ENCODE peak calls at places on chromosomes 3 and 15, in eight cellular contexts. One of them, this sample, is unnamed.

GRCh38 chr15:101625980-101626379 is 26.2 kb downstream of the TM2D3 start:
- DNase-seq in right atrium auricular region: no peak
- DNase-seq in uterus: no peak
- DNase-seq in AG04450: no peak
- DNase-seq in left lung: no peak
- DNase-seq in endodermal cell: no peak
- DNase-seq in lung: no peak
- DNase-seq in CD4-positive, alpha-beta T cell: no peak
- DNase-seq in this sample: no peak

GRCh38 chr3:159448902-159449301 is 539.7 kb upstream of the IL12A start:
- DNase-seq in right atrium auricular region: no peak
- DNase-seq in uterus: no peak
- DNase-seq in CD4-positive, alpha-beta T cell: no peak
- DNase-seq in endodermal cell: no peak
- DNase-seq in AG04450: no peak
- DNase-seq in lung: no peak
- DNase-seq in left lung: no peak
- DNase-seq in this sample: no peak

GRCh38 chr15:63915888-63916731 is 82.4 kb upstream of the HERC1 start:
- DNase-seq in endodermal cell: peak
- DNase-seq in uterus: peak
- DNase-seq in CD4-positive, alpha-beta T cell: no peak
- DNase-seq in lung: no peak
- DNase-seq in left lung: no peak
- DNase-seq in AG04450: no peak
- DNase-seq in right atrium auricular region: no peak
- DNase-seq in this sample: no peak

GRCh38 chr3:56775931-56776461 is 25.8 kb downstream of the ARHGEF3 start:
- DNase-seq in AG04450: no peak
- DNase-seq in CD4-positive, alpha-beta T cell: no peak
- DNase-seq in left lung: no peak
- DNase-seq in lung: no peak
- DNase-seq in uterus: no peak
- DNase-seq in right atrium auricular region: no peak
- DNase-seq in endodermal cell: no peak
- DNase-seq in this sample: no peak

GRCh38 chr3:113914646-113915045 is 33.2 kb upstream of the ZDHHC23 start:
- DNase-seq in left lung: no peak
- DNase-seq in right atrium auricular region: no peak
- DNase-seq in AG04450: no peak
- DNase-seq in endodermal cell: no peak
- DNase-seq in uterus: no peak
- DNase-seq in CD4-positive, alpha-beta T cell: no peak
- DNase-seq in lung: no peak
- DNase-seq in this sample: no peak

GRCh38 chr15:40901053-40901443 is 6.8 kb downstream of the VPS18 start:
- DNase-seq in lung: no peak
- DNase-seq in uterus: no peak
- DNase-seq in right atrium auricular region: no peak
- DNase-seq in CD4-positive, alpha-beta T cell: no peak
- DNase-seq in endodermal cell: no peak
- DNase-seq in left lung: no peak
- DNase-seq in AG04450: no peak
- DNase-seq in this sample: no peak

GRCh38 chr3:36461588-36461987 is 81.3 kb downstream of the STAC start:
- DNase-seq in CD4-positive, alpha-beta T cell: no peak
- DNase-seq in AG04450: no peak
- DNase-seq in endodermal cell: no peak
- DNase-seq in right atrium auricular region: no peak
- DNase-seq in left lung: no peak
- DNase-seq in uterus: no peak
- DNase-seq in lung: no peak
- DNase-seq in this sample: no peak

GRCh38 chr15:65336767-65337435 is 32.4 kb downstream of the RNU5B-1 start:
- DNase-seq in CD4-positive, alpha-beta T cell: no peak
- DNase-seq in lung: no peak
- DNase-seq in right atrium auricular region: no peak
- DNase-seq in uterus: no peak
- DNase-seq in endodermal cell: peak
- DNase-seq in AG04450: no peak
- DNase-seq in left lung: no peak
- DNase-seq in this sample: no peak

GRCh38 chr15:80770356-80770705 is 8.8 kb upstream of the CEMIP start:
- DNase-seq in uterus: no peak
- DNase-seq in right atrium auricular region: no peak
- DNase-seq in CD4-positive, alpha-beta T cell: no peak
- DNase-seq in lung: no peak
- DNase-seq in left lung: no peak
- DNase-seq in AG04450: no peak
- DNase-seq in endodermal cell: no peak
- DNase-seq in this sample: no peak

GRCh38 chr3:75192065-75192658 is 472.0 kb upstream of the FRG2C start:
- DNase-seq in endodermal cell: peak
- DNase-seq in AG04450: no peak
- DNase-seq in uterus: no peak
- DNase-seq in lung: peak
- DNase-seq in right atrium auricular region: no peak
- DNase-seq in left lung: no peak
- DNase-seq in CD4-positive, alpha-beta T cell: peak
- DNase-seq in this sample: no peak

GRCh38 chr15:68335251-68335650 is 57.7 kb downstream of the FEM1B start:
- DNase-seq in left lung: no peak
- DNase-seq in right atrium auricular region: no peak
- DNase-seq in endodermal cell: no peak
- DNase-seq in uterus: peak
- DNase-seq in lung: no peak
- DNase-seq in CD4-positive, alpha-beta T cell: no peak
- DNase-seq in AG04450: no peak
- DNase-seq in this sample: peak

GRCh38 chr15:66701422-66702034 is 508 bp upstream of the SMAD6 start:
- DNase-seq in right atrium auricular region: no peak
- DNase-seq in lung: no peak
- DNase-seq in uterus: no peak
- DNase-seq in AG04450: no peak
- DNase-seq in left lung: peak
- DNase-seq in endodermal cell: no peak
- DNase-seq in CD4-positive, alpha-beta T cell: peak
- DNase-seq in this sample: no peak

GRCh38 chr3:188583476-188584161 is 429.7 kb downstream of the LPP start:
- DNase-seq in endodermal cell: no peak
- DNase-seq in left lung: no peak
- DNase-seq in AG04450: no peak
- DNase-seq in CD4-positive, alpha-beta T cell: no peak
- DNase-seq in right atrium auricular region: no peak
- DNase-seq in uterus: no peak
- DNase-seq in lung: no peak
- DNase-seq in this sample: no peak

GRCh38 chr3:39668420-39668819 is 141.0 kb upstream of the MYRIP start:
- DNase-seq in right atrium auricular region: no peak
- DNase-seq in uterus: no peak
- DNase-seq in CD4-positive, alpha-beta T cell: no peak
- DNase-seq in lung: no peak
- DNase-seq in AG04450: peak
- DNase-seq in left lung: no peak
- DNase-seq in endodermal cell: peak
- DNase-seq in this sample: no peak

GRCh38 chr3:61908344-61908743 is 347.0 kb downstream of the PTPRG start:
- DNase-seq in AG04450: peak
- DNase-seq in lung: no peak
- DNase-seq in left lung: no peak
- DNase-seq in right atrium auricular region: no peak
- DNase-seq in endodermal cell: no peak
- DNase-seq in uterus: no peak
- DNase-seq in CD4-positive, alpha-beta T cell: no peak
- DNase-seq in this sample: no peak

GRCh38 chr3:50256978-50257890 is 11.7 kb upstream of the SEMA3B start:
- DNase-seq in CD4-positive, alpha-beta T cell: peak
- DNase-seq in AG04450: no peak
- DNase-seq in uterus: no peak
- DNase-seq in left lung: no peak
- DNase-seq in right atrium auricular region: no peak
- DNase-seq in lung: no peak
- DNase-seq in endodermal cell: peak
- DNase-seq in this sample: no peak

GRCh38 chr15:56996093-56996492 is 77.6 kb downstream of the TCF12 start:
- DNase-seq in right atrium auricular region: no peak
- DNase-seq in uterus: no peak
- DNase-seq in endodermal cell: no peak
- DNase-seq in CD4-positive, alpha-beta T cell: no peak
- DNase-seq in lung: no peak
- DNase-seq in AG04450: no peak
- DNase-seq in left lung: no peak
- DNase-seq in this sample: no peak

GRCh38 chr3:59254433-59254832 is 204.6 kb upstream of the CFAP20DC start:
- DNase-seq in left lung: no peak
- DNase-seq in right atrium auricular region: no peak
- DNase-seq in uterus: no peak
- DNase-seq in lung: no peak
- DNase-seq in endodermal cell: no peak
- DNase-seq in CD4-positive, alpha-beta T cell: no peak
- DNase-seq in AG04450: no peak
- DNase-seq in this sample: no peak

GRCh38 chr3:108918866-108919265 is 34.8 kb downstream of the GUCA1C start:
- DNase-seq in uterus: no peak
- DNase-seq in lung: no peak
- DNase-seq in right atrium auricular region: no peak
- DNase-seq in endodermal cell: no peak
- DNase-seq in CD4-positive, alpha-beta T cell: no peak
- DNase-seq in left lung: no peak
- DNase-seq in AG04450: no peak
- DNase-seq in this sample: no peak

GRCh38 chr3:52217409-52217805 is 8.0 kb downstream of the TLR9 start:
- DNase-seq in AG04450: no peak
- DNase-seq in CD4-positive, alpha-beta T cell: no peak
- DNase-seq in lung: no peak
- DNase-seq in left lung: no peak
- DNase-seq in right atrium auricular region: no peak
- DNase-seq in endodermal cell: peak
- DNase-seq in uterus: no peak
- DNase-seq in this sample: no peak

GRCh38 chr3:161925749-161926360 is 429.2 kb downstream of the OTOL1 start:
- DNase-seq in AG04450: no peak
- DNase-seq in endodermal cell: no peak
- DNase-seq in left lung: no peak
- DNase-seq in right atrium auricular region: no peak
- DNase-seq in CD4-positive, alpha-beta T cell: no peak
- DNase-seq in uterus: no peak
- DNase-seq in lung: no peak
- DNase-seq in this sample: no peak

GRCh38 chr3:98556164-98557130 is 24.7 kb downstream of the GPR15 start:
- DNase-seq in CD4-positive, alpha-beta T cell: peak
- DNase-seq in right atrium auricular region: no peak
- DNase-seq in lung: no peak
- DNase-seq in AG04450: no peak
- DNase-seq in endodermal cell: no peak
- DNase-seq in uterus: no peak
- DNase-seq in left lung: no peak
- DNase-seq in this sample: no peak

GRCh38 chr15:75107905-75108838 is 84.8 kb downstream of the PPCDC start:
- DNase-seq in left lung: peak
- DNase-seq in CD4-positive, alpha-beta T cell: peak
- DNase-seq in right atrium auricular region: no peak
- DNase-seq in lung: no peak
- DNase-seq in endodermal cell: no peak
- DNase-seq in AG04450: no peak
- DNase-seq in uterus: no peak
- DNase-seq in this sample: no peak

GRCh38 chr3:152554980-152555379 is 280.0 kb upstream of the P2RY1 start:
- DNase-seq in left lung: no peak
- DNase-seq in endodermal cell: no peak
- DNase-seq in uterus: no peak
- DNase-seq in lung: no peak
- DNase-seq in AG04450: no peak
- DNase-seq in right atrium auricular region: no peak
- DNase-seq in CD4-positive, alpha-beta T cell: no peak
- DNase-seq in this sample: no peak
- H3K27ac ChIP-seq in left lung: no peak
- H3K27ac ChIP-seq in endodermal cell: no peak
- H3K27ac ChIP-seq in uterus: peak
- H3K27ac ChIP-seq in lung: no peak
- H3K27ac ChIP-seq in AG04450: no peak
- H3K27ac ChIP-seq in right atrium auricular region: peak
- H3K27ac ChIP-seq in CD4-positive, alpha-beta T cell: no peak
- H3K27ac ChIP-seq in this sample: peak

DNA sequence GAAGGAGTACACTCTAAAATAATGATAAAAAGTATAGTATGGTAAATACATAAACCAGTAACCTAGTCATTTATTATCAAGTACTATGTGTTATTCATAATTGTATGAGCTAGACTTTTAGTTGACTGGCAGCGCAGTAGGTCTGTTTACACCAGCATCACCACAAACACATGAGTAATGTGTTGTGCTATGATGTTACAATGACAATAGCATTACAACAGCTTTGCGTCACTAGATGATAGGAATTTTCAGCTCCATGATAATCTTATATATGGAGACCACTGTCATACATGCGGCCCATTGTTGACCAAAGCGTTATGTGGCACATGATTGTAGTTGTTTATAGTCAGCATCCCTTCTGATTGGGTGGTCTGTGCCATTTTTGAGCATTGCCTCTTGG is 138.9 kb upstream of the UBE2E1 start:
- DNase-seq in left lung: no peak
- DNase-seq in right atrium auricular region: no peak
- DNase-seq in lung: no peak
- DNase-seq in uterus: no peak
- DNase-seq in endodermal cell: no peak
- DNase-seq in AG04450: no peak
- DNase-seq in CD4-positive, alpha-beta T cell: no peak
- DNase-seq in this sample: no peak
- H3K27ac ChIP-seq in left lung: no peak
- H3K27ac ChIP-seq in right atrium auricular region: no peak
- H3K27ac ChIP-seq in lung: no peak
- H3K27ac ChIP-seq in uterus: no peak
- H3K27ac ChIP-seq in endodermal cell: no peak
- H3K27ac ChIP-seq in AG04450: no peak
- H3K27ac ChIP-seq in CD4-positive, alpha-beta T cell: no peak
- H3K27ac ChIP-seq in this sample: no peak

DNA sequence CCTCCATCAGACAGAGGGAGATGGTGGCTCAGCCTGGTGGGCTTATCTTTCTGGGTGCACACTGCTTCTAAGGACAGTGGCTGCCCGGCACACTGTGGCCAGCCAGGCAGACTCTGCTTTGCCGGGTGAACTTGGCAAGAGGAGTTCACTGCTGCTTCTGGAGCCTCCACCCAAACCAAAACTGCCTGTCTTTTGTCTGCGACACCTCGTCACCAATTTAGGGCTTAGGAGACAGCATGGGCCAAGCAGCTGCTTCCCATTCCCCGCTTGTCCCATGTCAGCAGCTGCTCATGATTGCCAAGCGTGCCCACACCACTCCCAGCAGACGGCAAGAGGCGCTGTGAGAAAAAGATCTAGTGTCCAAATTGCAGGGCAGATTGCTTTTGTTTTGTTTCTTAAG is 57.3 kb downstream of the LSM3 start:
- DNase-seq in CD4-positive, alpha-beta T cell: no peak
- DNase-seq in uterus: no peak
- DNase-seq in AG04450: no peak
- DNase-seq in lung: peak
- DNase-seq in left lung: no peak
- DNase-seq in right atrium auricular region: peak
- DNase-seq in endodermal cell: no peak
- DNase-seq in this sample: no peak
- H3K27ac ChIP-seq in CD4-positive, alpha-beta T cell: no peak
- H3K27ac ChIP-seq in uterus: no peak
- H3K27ac ChIP-seq in AG04450: no peak
- H3K27ac ChIP-seq in lung: peak
- H3K27ac ChIP-seq in left lung: peak
- H3K27ac ChIP-seq in right atrium auricular region: peak
- H3K27ac ChIP-seq in endodermal cell: no peak
- H3K27ac ChIP-seq in this sample: no peak

GRCh38 chr3:134880431-134880830 is 85.4 kb downstream of the EPHB1 start:
- DNase-seq in lung: no peak
- DNase-seq in CD4-positive, alpha-beta T cell: no peak
- DNase-seq in right atrium auricular region: no peak
- DNase-seq in endodermal cell: no peak
- DNase-seq in left lung: no peak
- DNase-seq in AG04450: no peak
- DNase-seq in uterus: no peak
- DNase-seq in this sample: no peak
- H3K27ac ChIP-seq in lung: no peak
- H3K27ac ChIP-seq in CD4-positive, alpha-beta T cell: no peak
- H3K27ac ChIP-seq in right atrium auricular region: no peak
- H3K27ac ChIP-seq in endodermal cell: peak
- H3K27ac ChIP-seq in left lung: no peak
- H3K27ac ChIP-seq in AG04450: no peak
- H3K27ac ChIP-seq in uterus: no peak
- H3K27ac ChIP-seq in this sample: no peak

This sample was measured in coronary artery.